ENCODE peak calls at places on chromosomes 3 and 15, in five cellular contexts. D is SK-N-SH, U is HCT116, N is HepG2, V is GM12878. O is an unnamed sample.

GRCh38 chr3:67384790-67385397 is 269.5 kb downstream of the SUCLG2 start:
- DNase-seq in V (no peak), D (peak), U (peak), N (peak), O (peak)

GRCh38 chr15:49686626-49687025 is 65.8 kb downstream of the DTWD1 start:
- DNase-seq in N (no peak), V (no peak), U (no peak), D (no peak), O (no peak)

GRCh38 chr15:28895146-28895545 is 9.4 kb downstream of the APBA2 start:
- DNase-seq in N (no peak), V (no peak), U (no peak), D (no peak), O (no peak)

GRCh38 chr3:139759470-139759869 is 81.7 kb upstream of the NMNAT3 start:
- DNase-seq in D (no peak), N (no peak), V (no peak), U (no peak), O (no peak)

GRCh38 chr15:36635681-36636080 is 56.3 kb downstream of the CDIN1 start:
- DNase-seq in N (no peak), U (no peak), D (no peak), V (no peak), O (no peak)

GRCh38 chr3:24829632-24830229 is 335.1 kb upstream of the THRB start:
- DNase-seq in V (no peak), N (no peak), D (peak), U (no peak), O (peak)

GRCh38 chr3:150070271-150070670 is 99.6 kb upstream of the PFN2 start:
- DNase-seq in V (no peak), N (no peak), D (no peak), U (no peak), O (no peak)

GRCh38 chr3:117874028-117874765 is 1160.4 kb downstream of the IGSF11 start:
- DNase-seq in V (no peak), U (no peak), N (no peak), D (no peak), O (no peak)

GRCh38 chr3:19688767-19689166 is 245.2 kb downstream of the EFHB start:
- DNase-seq in N (no peak), U (no peak), D (no peak), V (no peak), O (peak)

GRCh38 chr3:182785142-182785541 is 8.2 kb upstream of the ATP11B start:
- DNase-seq in V (no peak), U (no peak), D (no peak), N (no peak), O (no peak)

GRCh38 chr3:122497425-122497824 is 17.3 kb downstream of the KPNA1 start:
- DNase-seq in V (peak), N (no peak), D (no peak), U (peak), O (no peak)

GRCh38 chr15:84818221-84819131 is 1.3 kb downstream of the ALPK3 start:
- DNase-seq in N (peak), D (peak), V (no peak), U (no peak), O (peak)

GRCh38 chr3:20462723-20463122 is 276.7 kb upstream of the SGO1 start:
- DNase-seq in N (no peak), U (no peak), D (no peak), V (no peak), O (no peak)

GRCh38 chr3:146050700-146051099 is 110.3 kb downstream of the PLOD2 start:
- DNase-seq in D (no peak), N (no peak), U (no peak), V (no peak), O (no peak)

GRCh38 chr3:123419850-123420292 is 29.0 kb downstream of the ADCY5 start:
- DNase-seq in N (no peak), V (no peak), D (no peak), U (no peak), O (no peak)

GRCh38 chr3:97990624-97991277 is 18.5 kb upstream of the RIOX2 start:
- DNase-seq in N (no peak), D (no peak), V (no peak), U (no peak), O (no peak)

GRCh38 chr3:100289339-100289738 is 28.5 kb downstream of the TBC1D23 start:
- DNase-seq in D (no peak), V (no peak), N (no peak), U (no peak), O (no peak)

GRCh38 chr15:45892182-45892581 is 257.4 kb downstream of the SQOR start:
- DNase-seq in D (no peak), N (no peak), V (no peak), U (no peak), O (no peak)

GRCh38 chr15:79933245-79933644 is 36.4 kb upstream of the MTHFS start:
- DNase-seq in U (no peak), N (no peak), D (no peak), V (no peak), O (no peak)

GRCh38 chr3:192284443-192285072 is 442.8 kb downstream of the FGF12 start:
- DNase-seq in D (no peak), N (peak), U (no peak), V (no peak), O (no peak)

GRCh38 chr3:75075158-75075557 is 460.7 kb upstream of the CNTN3 start:
- DNase-seq in V (no peak), D (no peak), N (no peak), U (no peak), O (no peak)

GRCh38 chr3:53671192-53672021 is 174.8 kb downstream of the CHDH start:
- DNase-seq in D (peak), N (no peak), V (no peak), U (no peak), O (no peak)

GRCh38 chr15:68518046-68518445 is 60.7 kb upstream of the CORO2B start:
- DNase-seq in V (no peak), D (no peak), N (no peak), U (no peak), O (peak)

GRCh38 chr3:62103531-62103930 is 269.8 kb downstream of the FEZF2 start:
- DNase-seq in V (no peak), D (no peak), N (no peak), U (no peak), O (no peak)

GRCh38 chr15:61033938-61034792 is 194.9 kb downstream of the RORA start:
- DNase-seq in U (no peak), D (no peak), V (no peak), N (no peak), O (no peak)

GRCh38 chr15:65377105-65377975 is 462 bp downstream of the IGDCC3 start:
- DNase-seq in D (peak), N (no peak), U (no peak), V (no peak), O (peak)

GRCh38 chr3:140494970-140495369 is 182.9 kb upstream of the TRIM42 start:
- DNase-seq in U (no peak), D (no peak), V (no peak), N (no peak), O (no peak)

GRCh38 chr15:99412626-99413025 is 153.2 kb upstream of the MEF2A start:
- DNase-seq in D (no peak), V (no peak), N (no peak), U (no peak), O (no peak)

GRCh38 chr3:161254861-161255260 is 33.8 kb downstream of the NMD3 start:
- DNase-seq in V (no peak), N (no peak), U (no peak), D (no peak), O (no peak)

GRCh38 chr3:191470543-191470942 is 9.6 kb downstream of the PYDC2 start:
- DNase-seq in U (no peak), D (no peak), N (no peak), V (no peak), O (no peak)

GRCh38 chr3:70342149-70342548 is 29.7 kb upstream of the MDFIC2 start:
- DNase-seq in D (no peak), U (no peak), N (no peak), V (no peak), O (no peak)

GRCh38 chr3:38627956-38628355 is 21.5 kb downstream of the SCN5A start:
- DNase-seq in N (peak), V (no peak), U (no peak), D (peak), O (peak)

GRCh38 chr15:78671626-78672211 is 30.7 kb upstream of the CHRNB4 start:
- DNase-seq in N (no peak), V (no peak), U (no peak), D (peak), O (peak)

GRCh38 chr15:49046113-49046883 is at the start of gene SECISBP2L:
- DNase-seq in U (peak), V (peak), N (peak), D (peak), O (peak)

GRCh38 chr15:36653851-36654250 is 74.4 kb downstream of the CDIN1 start:
- DNase-seq in V (no peak), N (no peak), D (no peak), U (no peak), O (no peak)

GRCh38 chr3:32646761-32647160 is 38.2 kb upstream of the CNOT10 start:
- DNase-seq in N (no peak), U (no peak), D (peak), V (no peak), O (no peak)

GRCh38 chr3:183317886-183318845 is 65.1 kb downstream of the B3GNT5 start:
- DNase-seq in V (no peak), N (no peak), U (no peak), D (no peak), O (no peak)

GRCh38 chr3:62951037-62951613 is 75.9 kb upstream of the CADPS start:
- DNase-seq in D (no peak), U (no peak), N (no peak), V (no peak), O (peak)

GRCh38 chr3:14386254-14386653 is 16.2 kb upstream of the SLC6A6 start:
- DNase-seq in U (no peak), V (no peak), D (no peak), N (no peak), O (no peak)

GRCh38 chr3:134486577-134487041 is 752 bp downstream of the CEP63 start:
- DNase-seq in D (peak), N (no peak), V (no peak), U (no peak), O (peak)

GRCh38 chr3:134487406-134487805 is 1.5 kb downstream of the CEP63 start:
- DNase-seq in U (no peak), N (no peak), D (peak), V (no peak), O (no peak)

GRCh38 chr3:134485620-134486576 is at the start of the genes ANAPC13 and CEP63:
- DNase-seq in N (peak), V (peak), U (peak), D (peak), O (peak)

GRCh38 chr3:134483195-134483890 is 2.4 kb downstream of the ANAPC13 start:
- DNase-seq in U (no peak), V (no peak), N (no peak), D (no peak), O (no peak)

DNA sequence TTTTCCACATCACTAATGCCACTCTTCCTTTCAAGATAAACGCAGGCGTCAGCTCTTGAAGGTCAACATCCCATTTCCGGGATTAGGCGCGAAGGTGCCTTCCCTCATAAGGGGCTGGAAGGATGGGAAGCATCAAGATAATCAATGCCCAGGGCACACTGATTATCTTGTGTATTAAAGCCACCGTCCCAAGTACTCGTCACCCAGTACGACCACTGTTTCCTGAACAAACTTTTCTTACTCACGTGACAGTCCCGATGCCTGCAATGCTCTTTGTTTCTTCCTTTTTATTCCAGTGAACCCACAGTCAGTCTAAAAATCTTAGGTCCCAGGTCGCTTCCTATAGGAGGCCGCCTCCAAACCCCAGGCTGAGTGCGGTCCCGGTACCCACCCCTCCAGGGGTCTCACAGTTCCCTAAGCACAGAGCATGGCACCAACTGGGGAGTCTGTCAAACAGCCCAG is 679 bp downstream of the ANAPC13 start:
- DNase-seq in N (peak), V (no peak), U (no peak), D (peak), O (peak)
- TF ChIP-seq REST in N (no peak), V (no peak), U (no peak), D (no peak), O (no peak)

DNA sequence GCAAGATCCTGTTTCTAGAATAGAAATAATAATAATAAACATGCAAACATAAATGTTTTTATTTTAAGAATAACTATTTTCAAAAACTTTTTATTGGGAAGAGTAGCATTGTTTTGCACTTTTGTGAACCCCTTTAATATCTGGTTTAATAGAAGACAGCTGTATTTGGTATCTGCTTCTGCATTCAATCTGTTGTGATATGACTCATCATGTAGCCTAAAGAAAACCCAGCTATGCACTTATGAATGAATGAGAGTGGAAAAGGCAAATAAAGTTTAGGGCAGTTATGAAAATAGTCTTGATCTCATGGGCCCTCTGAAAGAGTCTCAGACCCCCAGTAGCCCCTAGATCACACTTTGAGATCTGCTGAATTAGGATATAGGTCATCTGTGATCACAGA is 100.4 kb upstream of the PPP2R3A start:
- DNase-seq in D (no peak), U (no peak), V (no peak), N (no peak), O (no peak)
- H2AFZ ChIP-seq in D (no peak), U (no peak), V (no peak), N (no peak), O (no peak)

GRCh38 chr15:44676676-44677075 is 13.2 kb upstream of the SPG11 start:
- DNase-seq in D (no peak), U (no peak), V (no peak), N (no peak), O (no peak)
- TF ChIP-seq REST in D (no peak), U (no peak), V (no peak), N (no peak), O (no peak)

GRCh38 chr15:70030851-70031645 is 66.7 kb downstream of the TLE3 start:
- DNase-seq in D (no peak), N (no peak), U (no peak), V (no peak), O (no peak)
- H2AFZ ChIP-seq in D (no peak), N (no peak), U (no peak), V (no peak), O (no peak)

GRCh38 chr15:74243431-74243830 is 7.3 kb downstream of the CCDC33 start:
- DNase-seq in V (no peak), U (no peak), N (no peak), D (no peak), O (no peak)
- TF ChIP-seq REST in V (no peak), U (no peak), N (no peak), D (no peak), O (no peak)

DNA sequence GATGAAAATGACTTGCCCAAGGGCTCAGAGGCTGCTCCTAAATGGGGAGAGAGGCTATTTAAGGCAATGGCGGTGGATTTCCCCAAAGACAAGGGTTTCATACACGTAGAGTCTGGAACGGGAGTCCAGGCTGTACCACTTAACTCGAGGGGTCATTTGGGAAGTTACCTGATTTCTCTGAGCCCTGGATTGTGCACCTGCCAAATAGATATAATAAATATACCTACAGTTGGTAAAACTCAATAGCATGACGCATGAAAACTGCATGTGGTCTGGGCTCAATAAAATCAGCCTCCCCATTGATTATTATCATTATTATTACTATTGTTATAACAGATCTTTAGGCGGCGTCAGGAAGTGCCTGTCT is 1.3 kb upstream of the ITPR1 start:
- DNase-seq in D (no peak), U (no peak), V (no peak), N (no peak), O (no peak)
- H2AFZ ChIP-seq in D (peak), U (peak), V (peak), N (no peak), O (peak)

DNA sequence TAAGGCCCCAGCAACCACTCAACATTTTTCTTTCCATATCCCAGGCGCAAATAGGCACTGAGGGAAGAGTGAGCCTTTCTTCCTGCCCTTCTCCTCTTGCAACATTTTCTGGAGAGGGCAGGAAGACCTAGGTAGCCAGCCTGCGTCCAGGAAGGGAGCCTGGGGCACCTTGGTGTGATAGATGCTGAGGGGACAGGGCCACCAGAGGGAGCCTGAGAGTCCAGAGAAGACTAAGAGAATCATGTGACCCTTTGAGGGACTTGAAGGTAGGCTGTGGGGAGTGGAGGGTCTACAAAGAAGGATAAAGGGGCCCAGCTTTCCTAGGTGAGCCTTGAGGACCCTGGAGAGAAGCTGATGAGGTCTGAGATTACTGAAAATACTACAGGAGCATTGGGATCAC is 346.6 kb downstream of the CNTN6 start:
- DNase-seq in V (no peak), D (no peak), U (no peak), N (no peak), O (peak)
- TF ChIP-seq REST in V (no peak), D (no peak), U (no peak), N (no peak), O (no peak)

O was measured in GM23338.